ENCODE peak calls at places on chromosomes 16 and 17, in six cellular contexts. C is A549; Q is activated CD4-positive, alpha-beta T cell treated with anti-CD3 and anti-CD28 coated beads, Interleukin-2, amount 10 ng/mL, durations not matched to agents 7 days and 5 days; G is stimulated activated CD8-positive, alpha-beta memory T cell treated with anti-CD3 and anti-CD28 coated beads, Interleukin-4, amount 100 ng/mL, for 24 hours; D is NCI-H446; M is MCF 10A. S is an unnamed sample.

GRCh38 chr17:12917401-12917800 is 100.4 kb downstream of the ELAC2 start:
- DNase-seq in C (no peak), Q (no peak), G (no peak), D (no peak), M (peak; percentile 63), S (no peak)

GRCh38 chr17:65121916-65122821 is 15.0 kb upstream of the RGS9 start:
- DNase-seq in C (no peak), Q (no peak), G (no peak), D (no peak), M (no peak), S (peak; percentile 56)

GRCh38 chr17:42025191-42025579 is 5.3 kb downstream of the NKIRAS2 start:
- DNase-seq in C (no peak), Q (no peak), G (no peak), D (no peak), M (no peak), S (no peak)

GRCh38 chr17:20073056-20073979 is 64.2 kb downstream of the SPECC1 start:
- DNase-seq in C (no peak), Q (peak; percentile 56), G (peak; percentile 19), D (no peak), M (no peak), S (no peak)

GRCh38 chr17:76271669-76272540 is 6.8 kb downstream of the UBALD2 start:
- DNase-seq in C (no peak), Q (peak; percentile 80), G (peak; percentile 85), D (no peak), M (no peak), S (no peak)

GRCh38 chr17:27384721-27385120 is 71.5 kb upstream of the KSR1 start:
- DNase-seq in C (no peak), Q (no peak), G (no peak), D (no peak), M (no peak), S (no peak)

GRCh38 chr17:50763716-50764450 is 3.4 kb downstream of the ANKRD40CL start:
- DNase-seq in C (no peak), Q (no peak), G (no peak), D (no peak), M (no peak), S (no peak)

GRCh38 chr17:5872831-5873230 is 197.3 kb upstream of the WSCD1 start:
- DNase-seq in C (no peak), Q (no peak), G (no peak), D (no peak), M (no peak), S (no peak)

GRCh38 chr16:52453661-52454060 is 93.3 kb downstream of the TOX3 start:
- DNase-seq in C (no peak), Q (no peak), G (no peak), D (no peak), M (no peak), S (no peak)

GRCh38 chr17:40031706-40032105 is 16.5 kb downstream of the CSF3 start:
- DNase-seq in C (no peak), Q (no peak), G (no peak), D (no peak), M (no peak), S (no peak)

GRCh38 chr16:53984936-53985335 is 281.0 kb downstream of the FTO start:
- DNase-seq in C (no peak), Q (no peak), G (no peak), D (no peak), M (peak; percentile 13), S (peak; percentile 76)

GRCh38 chr17:40958086-40958953 is 8.4 kb downstream of the KRT39 start:
- DNase-seq in C (no peak), Q (no peak), G (no peak), D (no peak), M (no peak), S (peak; percentile 90)

GRCh38 chr17:58210922-58211321 is 8.1 kb downstream of the MKS1 start:
- DNase-seq in C (no peak), Q (no peak), G (no peak), D (no peak), M (no peak), S (no peak)

GRCh38 chr17:20206591-20206990 is 197.4 kb downstream of the SPECC1 start:
- DNase-seq in C (peak; percentile 48), Q (no peak), G (no peak), D (no peak), M (peak; percentile 83), S (peak; percentile 86)

GRCh38 chr17:17841620-17842025 is 4.8 kb upstream of the SREBF1 start:
- DNase-seq in C (no peak), Q (no peak), G (no peak), D (no peak), M (peak; percentile 38), S (no peak)

GRCh38 chr17:46979023-46979870 is at the start of gene RPRML:
- DNase-seq in C (peak; percentile 25), Q (peak; percentile 27), G (peak; percentile 28), D (peak; percentile 25), M (no peak), S (peak; percentile 15)

GRCh38 chr16:75534560-75535205 is 1.2 kb downstream of the CHST5 start:
- DNase-seq in C (no peak), Q (no peak), G (no peak), D (no peak), M (no peak), S (no peak)

GRCh38 chr16:88639231-88640038 is 1.1 kb downstream of the IL17C start:
- DNase-seq in C (no peak), Q (no peak), G (no peak), D (no peak), M (peak; percentile 22), S (no peak)

GRCh38 chr17:80904036-80904435 is 87.6 kb upstream of the CHMP6 start:
- DNase-seq in C (no peak), Q (no peak), G (no peak), D (no peak), M (no peak), S (no peak)

GRCh38 chr17:40377832-40378231 is 13.3 kb upstream of the GJD3 start:
- DNase-seq in C (no peak), Q (no peak), G (no peak), D (no peak), M (no peak), S (no peak)

GRCh38 chr16:51523400-51523799 is 372.3 kb upstream of the SALL1 start:
- DNase-seq in C (no peak), Q (no peak), G (no peak), D (no peak), M (no peak), S (no peak)

GRCh38 chr16:74557275-74557674 is 49.6 kb downstream of the GLG1 start:
- DNase-seq in C (no peak), Q (no peak), G (no peak), D (no peak), M (no peak), S (no peak)

GRCh38 chr17:32519769-32520701 is 33.2 kb downstream of the CDK5R1 start:
- DNase-seq in C (no peak), Q (peak; percentile 66), G (peak; percentile 23), D (no peak), M (no peak), S (peak; percentile 63)

GRCh38 chr17:62892870-62893338 is 73.1 kb upstream of the TANC2 start:
- DNase-seq in C (peak; percentile 74), Q (peak; percentile 22), G (peak; percentile 0), D (no peak), M (peak; percentile 96), S (peak; percentile 99)

GRCh38 chr17:83006515-83007455 is 72.6 kb upstream of the METRNL start:
- DNase-seq in C (no peak), Q (no peak), G (no peak), D (no peak), M (no peak), S (no peak)

GRCh38 chr16:85805442-85806045 is 6.0 kb downstream of the COX4I1 start:
- DNase-seq in C (no peak), Q (no peak), G (no peak), D (no peak), M (no peak), S (no peak)

GRCh38 chr17:78185981-78186688 is 717 bp downstream of the TK1 start:
- DNase-seq in C (peak; percentile 73), Q (peak; percentile 40), G (no peak), D (no peak), M (peak; percentile 35), S (no peak)

GRCh38 chr16:84893849-84894599 is 74.2 kb downstream of the CRISPLD2 start:
- DNase-seq in C (no peak), Q (no peak), G (no peak), D (no peak), M (peak; percentile 13), S (no peak)

GRCh38 chr17:17812211-17813054 is 24.4 kb downstream of the SREBF1 start:
- DNase-seq in C (peak; percentile 82), Q (peak; percentile 52), G (peak; percentile 53), D (no peak), M (peak; percentile 62), S (peak; percentile 64)

GRCh38 chr17:33686171-33686570 is 393.1 kb upstream of the ASIC2 start:
- DNase-seq in C (peak; percentile 29), Q (peak; percentile 17), G (peak; percentile 5), D (no peak), M (no peak), S (no peak)

GRCh38 chr17:7834554-7834890 is 505 bp downstream of the KDM6B start:
- DNase-seq in C (peak; percentile 50), Q (peak; percentile 43), G (no peak), D (no peak), M (no peak), S (peak; percentile 39)

GRCh38 chr17:4986403-4986802 is 1.1 kb downstream of the CAMTA2 start:
- DNase-seq in C (no peak), Q (no peak), G (no peak), D (no peak), M (peak; percentile 39), S (peak; percentile 67)

GRCh38 chr17:32907583-32907982 is 20.4 kb upstream of the TMEM98 start:
- DNase-seq in C (no peak), Q (no peak), G (no peak), D (no peak), M (peak; percentile 47), S (no peak)

GRCh38 chr16:70635356-70636016 is 10.9 kb upstream of the IL34 start:
- DNase-seq in C (no peak), Q (no peak), G (no peak), D (no peak), M (no peak), S (peak; percentile 57)

S was measured in epithelial cell of esophagus.